ENCODE peak calls at places on chromosome 2, in eight cellular contexts. I is fibroblast of mammary gland, D is coronary artery, K is left ventricle myocardium inferior, W is spleen, E is OCI-LY7, Q is endodermal cell, V is fibroblast of lung. F is an unnamed sample.

GRCh38 chr2:28643911-28644334 is 107.7 kb upstream of the PPP1CB start:
- DNase-seq in I (peak; percentile 85), D (peak; percentile 81), K (no peak), W (no peak), E (no peak), Q (no peak), V (peak; percentile 90), F (peak; percentile 85)

GRCh38 chr2:226002438-226002837 is 602.9 kb downstream of the NYAP2 start:
- DNase-seq in I (peak; percentile 91), D (no peak), K (no peak), W (no peak), E (no peak), Q (no peak), V (peak; percentile 80), F (peak; percentile 94)

GRCh38 chr2:55296393-55296792 is 27.4 kb upstream of the MTIF2 start:
- DNase-seq in I (no peak), D (no peak), K (no peak), W (no peak), E (no peak), Q (no peak), V (no peak), F (no peak)

GRCh38 chr2:219175928-219176817 is 552 bp downstream of the CNPPD1 start:
- DNase-seq in I (peak; percentile 22), D (peak; percentile 81), K (peak; percentile 51), W (peak; percentile 93), E (peak; percentile 68), Q (no peak), V (peak; percentile 27), F (peak; percentile 41)

GRCh38 chr2:128306081-128306930 is 12.4 kb downstream of the HS6ST1 start:
- DNase-seq in I (peak; percentile 98), D (no peak), K (peak; percentile 59), W (no peak), E (no peak), Q (peak; percentile 81), V (peak; percentile 99), F (peak; percentile 99)

GRCh38 chr2:124778076-124778475 is 753.0 kb downstream of the CNTNAP5 start:
- DNase-seq in I (no peak), D (no peak), K (no peak), W (no peak), E (no peak), Q (peak; percentile 49), V (peak; percentile 2), F (no peak)

GRCh38 chr2:46950314-46950713 is 34.7 kb upstream of the MCFD2 start:
- DNase-seq in I (peak; percentile 66), D (no peak), K (no peak), W (no peak), E (no peak), Q (no peak), V (no peak), F (no peak)

GRCh38 chr2:28338046-28338753 is 54.5 kb upstream of the FOSL2 start:
- DNase-seq in I (peak; percentile 93), D (peak; percentile 91), K (peak; percentile 67), W (peak; percentile 77), E (no peak), Q (no peak), V (peak; percentile 97), F (peak; percentile 98)

GRCh38 chr2:119782308-119783027 is 22.7 kb downstream of the PTPN4 start:
- DNase-seq in I (peak; percentile 23), D (no peak), K (no peak), W (no peak), E (no peak), Q (no peak), V (no peak), F (no peak)

GRCh38 chr2:23452853-23453420 is 68.0 kb downstream of the KLHL29 start:
- DNase-seq in I (peak; percentile 15), D (peak; percentile 33), K (no peak), W (no peak), E (no peak), Q (no peak), V (peak; percentile 21), F (peak; percentile 48)

GRCh38 chr2:85355521-85355920 is 952 bp downstream of the ELMOD3 start:
- DNase-seq in I (peak; percentile 30), D (no peak), K (no peak), W (no peak), E (peak; percentile 8), Q (no peak), V (peak; percentile 8), F (no peak)

GRCh38 chr2:235021752-235022151 is 69.9 kb downstream of the SH3BP4 start:
- DNase-seq in I (peak; percentile 95), D (no peak), K (no peak), W (no peak), E (no peak), Q (no peak), V (peak; percentile 74), F (peak; percentile 93)

GRCh38 chr2:61582191-61582590 is 44.0 kb upstream of the XPO1 start:
- DNase-seq in I (no peak), D (no peak), K (no peak), W (no peak), E (no peak), Q (peak; percentile 83), V (no peak), F (no peak)

GRCh38 chr2:10397878-10398277 is 50.2 kb downstream of the ODC1 start:
- DNase-seq in I (no peak), D (no peak), K (no peak), W (no peak), E (no peak), Q (no peak), V (no peak), F (no peak)

GRCh38 chr2:168504323-168504722 is 48.3 kb downstream of the CERS6 start:
- DNase-seq in I (no peak), D (no peak), K (no peak), W (no peak), E (no peak), Q (no peak), V (no peak), F (no peak)

GRCh38 chr2:134139615-134140014 is 114.3 kb upstream of the MGAT5 start:
- DNase-seq in I (no peak), D (no peak), K (peak; percentile 59), W (no peak), E (no peak), Q (no peak), V (no peak), F (no peak)

GRCh38 chr2:160019374-160020098 is 42.9 kb downstream of the PLA2R1 start:
- DNase-seq in I (no peak), D (no peak), K (no peak), W (no peak), E (no peak), Q (no peak), V (no peak), F (no peak)

GRCh38 chr2:160022162-160022561 is 40.3 kb downstream of the PLA2R1 start:
- DNase-seq in I (peak; percentile 18), D (no peak), K (no peak), W (no peak), E (peak; percentile 19), Q (no peak), V (peak; percentile 10), F (no peak)
- TF ChIP-seq CTCF in I (peak; percentile 46), D (no peak), K (peak; percentile 19), W (peak; percentile 37), E (peak; percentile 81), Q (peak; percentile 85), V (peak; percentile 26), F (peak; percentile 26)

GRCh38 chr2:138502253-138503086 is 900 bp downstream of the SPOPL start:
- DNase-seq in I (no peak), D (no peak), K (no peak), W (no peak), E (peak; percentile 27), Q (no peak), V (no peak), F (no peak)

GRCh38 chr2:138499684-138500083 is 1.9 kb upstream of the SPOPL start:
- DNase-seq in I (no peak), D (no peak), K (no peak), W (no peak), E (no peak), Q (no peak), V (no peak), F (no peak)

GRCh38 chr2:138503087-138503442 is 1.5 kb downstream of the SPOPL start:
- DNase-seq in I (no peak), D (no peak), K (no peak), W (no peak), E (peak; percentile 43), Q (no peak), V (no peak), F (peak; percentile 10)

GRCh38 chr2:138500592-138501426 is 761 bp upstream of the SPOPL start:
- DNase-seq in I (no peak), D (no peak), K (no peak), W (peak; percentile 82), E (no peak), Q (no peak), V (no peak), F (no peak)

DNA sequence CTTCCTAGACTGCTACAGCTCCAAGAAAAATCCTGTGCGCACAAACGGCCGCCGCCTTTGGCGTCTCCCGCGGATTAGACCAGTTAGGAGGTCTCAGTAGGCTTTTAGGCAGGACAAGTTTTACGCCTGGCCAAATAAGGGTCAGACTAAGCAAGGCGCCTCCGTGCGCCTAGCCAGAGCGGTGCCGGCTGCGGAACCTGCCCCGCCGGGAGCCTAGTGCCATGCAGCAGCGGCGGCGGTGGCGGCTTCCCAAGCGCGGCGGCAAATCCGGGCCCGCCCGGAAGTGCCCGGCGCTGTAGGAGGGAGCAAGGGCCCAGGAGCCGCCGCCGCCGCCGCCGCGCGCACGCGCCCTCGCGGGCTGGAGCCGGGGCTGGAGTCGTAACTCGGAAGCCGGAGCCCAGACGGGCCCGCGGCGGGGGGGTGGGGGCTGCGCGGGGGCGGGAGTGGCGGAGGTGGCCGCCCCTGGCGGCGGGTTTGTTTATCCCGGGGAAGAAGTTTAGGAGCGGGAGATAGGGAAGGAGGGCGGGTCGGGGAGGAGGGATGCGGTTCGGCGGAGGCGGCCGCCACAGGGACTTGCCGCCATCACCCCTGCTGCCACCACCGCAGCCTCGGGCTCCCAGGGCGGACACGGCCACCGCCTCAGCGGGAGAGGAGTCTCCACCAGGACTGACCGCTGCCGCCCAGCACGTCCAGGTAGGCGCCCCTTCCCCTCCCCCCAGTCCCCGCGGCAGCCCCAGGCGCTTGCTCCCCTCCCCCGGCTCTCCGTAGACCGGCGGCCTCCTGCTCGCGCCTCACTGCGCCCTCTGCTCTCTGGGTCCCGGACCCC is at the start of gene SPOPL:
- DNase-seq in I (peak; percentile 73), D (peak; percentile 95), K (peak; percentile 95), W (peak; percentile 98), E (peak; percentile 85), Q (peak; percentile 97), V (peak; percentile 80), F (peak; percentile 85)
- TF ChIP-seq CTCF in I (no peak), D (peak; percentile 19), K (peak; percentile 61), W (peak; percentile 55), E (no peak), Q (peak; percentile 59), V (no peak), F (peak; percentile 5)

DNA sequence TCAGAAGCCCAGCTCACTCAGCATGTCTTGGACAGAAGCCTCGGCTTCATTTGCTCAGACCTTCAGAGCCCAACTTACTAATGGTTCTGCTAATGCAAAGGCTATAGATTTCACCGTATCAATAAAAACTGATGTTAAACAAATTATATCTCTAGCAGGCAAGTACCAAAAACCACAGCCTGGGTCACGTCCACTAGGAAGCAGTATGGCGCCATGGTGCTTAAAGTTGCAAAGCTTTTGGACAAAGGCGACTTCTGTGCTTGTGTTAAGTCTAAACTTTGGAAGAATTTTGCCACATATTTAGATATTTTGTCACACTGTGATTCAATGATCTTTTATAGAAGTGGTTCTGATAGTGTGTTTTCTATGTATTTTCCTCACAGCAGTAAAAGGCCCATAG is 276.8 kb upstream of the PARD3B start:
- DNase-seq in I (no peak), D (no peak), K (no peak), W (no peak), E (no peak), Q (no peak), V (no peak), F (peak; percentile 1)
- TF ChIP-seq CTCF in I (no peak), D (no peak), K (no peak), W (no peak), E (no peak), Q (peak; percentile 55), V (no peak), F (peak; percentile 26)

GRCh38 chr2:172813314-172813888 is 77.8 kb downstream of the RAPGEF4 start:
- DNase-seq in I (peak; percentile 45), D (no peak), K (no peak), W (no peak), E (no peak), Q (no peak), V (peak; percentile 54), F (peak; percentile 11)
- TF ChIP-seq CTCF in I (peak; percentile 57), D (peak; percentile 17), K (peak; percentile 67), W (peak; percentile 22), E (peak; percentile 21), Q (peak; percentile 66), V (peak; percentile 62), F (peak; percentile 52)